ENCODE peak calls at places on chromosome 10, in four cellular contexts. Z is ovary; Y is SHP77; S is stimulated activated naive CD4-positive, alpha-beta T cell. F is an unnamed sample.

GRCh38 chr10:104449402-104449801 is 95.8 kb downstream of the CFAP58 start:
- DNase-seq in Y (no peak), Z (no peak), S (no peak), F (peak)

GRCh38 chr10:112140110-112140755 is 43.3 kb downstream of the GPAM start:
- DNase-seq in Y (peak), S (peak), Z (peak), F (peak)

GRCh38 chr10:50275650-50276235 is 24.4 kb upstream of the ASAH2 start:
- DNase-seq in Y (no peak), Z (no peak), S (no peak), F (peak)

GRCh38 chr10:92066386-92066785 is 142.8 kb downstream of the BTAF1 start:
- DNase-seq in Y (no peak), S (no peak), Z (no peak), F (no peak)

GRCh38 chr10:6704891-6705290 is 124.8 kb upstream of the PRKCQ start:
- DNase-seq in S (no peak), Z (no peak), Y (no peak), F (peak)

GRCh38 chr10:119630300-119630699 is 20.9 kb upstream of the BAG3 start:
- DNase-seq in Y (no peak), Z (no peak), S (no peak), F (no peak)

GRCh38 chr10:47278720-47279119 is 21.3 kb upstream of the GDF10 start:
- DNase-seq in Y (no peak), S (no peak), Z (no peak), F (no peak)

GRCh38 chr10:26485150-26485941 is 47.2 kb downstream of the APBB1IP start:
- DNase-seq in Z (no peak), Y (no peak), S (no peak), F (peak)